ENCODE peak calls at places on chromosome 1, in four cellular contexts. T is HepG2, B is K562, X is HCT116. H is an unnamed sample.

GRCh38 chr1:222047370-222047769 is 305.5 kb upstream of the DUSP10 start:
- DNase-seq in T (no peak), B (no peak), X (no peak), H (no peak)

GRCh38 chr1:235073968-235074334 is 54.7 kb downstream of the TOMM20 start:
- DNase-seq in T (no peak), B (no peak), X (no peak), H (no peak)

GRCh38 chr1:236502579-236502971 is 21.2 kb upstream of the LGALS8 start:
- DNase-seq in T (peak), B (no peak), X (no peak), H (no peak)

GRCh38 chr1:67611841-67612240 is 73.2 kb upstream of the GADD45A start:
- DNase-seq in T (no peak), B (no peak), X (no peak), H (no peak)

GRCh38 chr1:57024855-57025254 is 59.0 kb upstream of the C8B start:
- DNase-seq in T (no peak), B (no peak), X (no peak), H (no peak)

GRCh38 chr1:43932786-43933385 is 715 bp upstream of the ARTN start:
- DNase-seq in T (no peak), B (no peak), X (no peak), H (no peak)

GRCh38 chr1:42223036-42223435 is 58.5 kb upstream of the GUCA2A start:
- DNase-seq in T (no peak), B (no peak), X (no peak), H (no peak)

GRCh38 chr1:70318191-70318590 is 36.3 kb downstream of the ANKRD13C start:
- DNase-seq in T (no peak), B (no peak), X (no peak), H (no peak)

GRCh38 chr1:228515200-228515834 is 28.1 kb downstream of the RNF187 start:
- DNase-seq in T (peak), B (peak), X (peak), H (peak)

GRCh38 chr1:18632711-18633427 is 2.2 kb downstream of the PAX7 start:
- DNase-seq in T (no peak), B (no peak), X (no peak), H (no peak)

GRCh38 chr1:224368409-224368808 is 11.7 kb downstream of the CNIH4 start:
- DNase-seq in T (no peak), B (no peak), X (no peak), H (no peak)

GRCh38 chr1:30677471-30677870 is 45.9 kb downstream of the MATN1 start:
- DNase-seq in T (no peak), B (no peak), X (no peak), H (no peak)

GRCh38 chr1:227489572-227489971 is 73.8 kb upstream of the ZNF678 start:
- DNase-seq in T (no peak), B (no peak), X (no peak), H (no peak)

GRCh38 chr1:9422921-9423505 is 116.3 kb upstream of the SLC25A33 start:
- DNase-seq in T (no peak), B (no peak), X (no peak), H (no peak)

GRCh38 chr1:11355594-11356467 is 82.8 kb downstream of the UBIAD1 start:
- DNase-seq in T (no peak), B (no peak), X (no peak), H (peak)

GRCh38 chr1:21879928-21880618 is 57.0 kb downstream of the HSPG2 start:
- DNase-seq in T (no peak), B (no peak), X (no peak), H (no peak)

GRCh38 chr1:4825841-4826450 is 171.5 kb downstream of the AJAP1 start:
- DNase-seq in T (peak), B (no peak), X (no peak), H (no peak)

GRCh38 chr1:42173155-42173933 is 8.8 kb upstream of the GUCA2A start:
- DNase-seq in T (peak), B (peak), X (no peak), H (peak)

GRCh38 chr1:80893140-80893539 is 907.6 kb upstream of the ADGRL2 start:
- DNase-seq in T (no peak), B (no peak), X (no peak), H (no peak)

GRCh38 chr1:21436488-21437340 is 3.2 kb upstream of the NBPF3 start:
- DNase-seq in T (no peak), B (peak), X (no peak), H (no peak)

GRCh38 chr1:168774241-168774640 is 45.2 kb upstream of the DPT start:
- DNase-seq in T (no peak), B (no peak), X (no peak), H (no peak)

GRCh38 chr1:192878249-192878648 is 69.4 kb downstream of the RGS2 start:
- DNase-seq in T (no peak), B (no peak), X (no peak), H (no peak)

GRCh38 chr1:163202833-163203451 is at the start of gene RGS5:
- DNase-seq in T (no peak), B (no peak), X (no peak), H (peak)

GRCh38 chr1:11478571-11479374 is at the start of gene DISP3:
- DNase-seq in T (peak), B (peak), X (peak), H (peak)

GRCh38 chr1:198788561-198789064 is 149.8 kb downstream of the PTPRC start:
- DNase-seq in T (no peak), B (no peak), X (no peak), H (peak)

GRCh38 chr1:90675161-90675847 is 41.8 kb downstream of the BARHL2 start:
- DNase-seq in T (no peak), B (no peak), X (no peak), H (no peak)

GRCh38 chr1:99673285-99673684 is 27.4 kb downstream of the PALMD start:
- DNase-seq in T (no peak), B (no peak), X (no peak), H (no peak)

GRCh38 chr1:22773981-22774471 is 63.4 kb downstream of the EPHB2 start:
- DNase-seq in T (no peak), B (no peak), X (no peak), H (no peak)

GRCh38 chr1:19273106-19273843 is 15.3 kb downstream of the AKR7A3 start:
- DNase-seq in T (no peak), B (no peak), X (no peak), H (no peak)

GRCh38 chr1:21901986-21902377 is 35.1 kb downstream of the HSPG2 start:
- DNase-seq in T (no peak), B (no peak), X (no peak), H (no peak)

GRCh38 chr1:91499904-91500755 is 521 bp upstream of the CDC7 start:
- DNase-seq in T (peak), B (peak), X (no peak), H (no peak)

GRCh38 chr1:205374205-205375078 is 17.7 kb upstream of the KLHDC8A start:
- DNase-seq in T (no peak), B (no peak), X (peak), H (no peak)

GRCh38 chr1:219798283-219799030 is 129.9 kb downstream of the SLC30A10 start:
- DNase-seq in T (no peak), B (no peak), X (no peak), H (no peak)

GRCh38 chr1:158055854-158056253 is 62.4 kb downstream of the KIRREL1 start:
- DNase-seq in T (no peak), B (no peak), X (no peak), H (no peak)

GRCh38 chr1:35488346-35488745 is 68.9 kb downstream of the KIAA0319L start:
- DNase-seq in T (no peak), B (no peak), X (no peak), H (no peak)

GRCh38 chr1:35486858-35487408 is 70.3 kb downstream of the KIAA0319L start:
- DNase-seq in T (peak), B (no peak), X (no peak), H (no peak)

DNA sequence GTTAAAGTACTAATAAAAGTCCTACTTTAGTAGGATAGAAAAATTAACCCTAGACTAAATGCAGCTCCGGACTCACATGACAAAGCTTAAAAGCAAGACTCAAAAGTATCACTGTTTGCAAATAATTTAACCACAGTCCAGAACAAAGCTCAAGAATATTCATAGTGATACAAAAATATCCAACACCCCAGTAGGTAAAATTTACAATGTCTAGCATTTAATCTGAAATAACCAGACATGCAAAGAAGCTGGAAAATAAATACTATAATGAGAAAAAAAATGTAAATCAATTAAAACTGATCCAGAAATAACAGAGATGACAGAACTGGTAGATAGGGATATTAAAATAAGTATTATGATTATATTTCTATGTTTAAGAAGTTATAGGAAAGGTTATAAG is 67.0 kb downstream of the KIAA0319L start:
- DNase-seq in T (no peak), B (no peak), X (no peak), H (no peak)
- TF ChIP-seq ZNF274 in T (no peak), B (no peak), X (no peak), H (no peak)

DNA sequence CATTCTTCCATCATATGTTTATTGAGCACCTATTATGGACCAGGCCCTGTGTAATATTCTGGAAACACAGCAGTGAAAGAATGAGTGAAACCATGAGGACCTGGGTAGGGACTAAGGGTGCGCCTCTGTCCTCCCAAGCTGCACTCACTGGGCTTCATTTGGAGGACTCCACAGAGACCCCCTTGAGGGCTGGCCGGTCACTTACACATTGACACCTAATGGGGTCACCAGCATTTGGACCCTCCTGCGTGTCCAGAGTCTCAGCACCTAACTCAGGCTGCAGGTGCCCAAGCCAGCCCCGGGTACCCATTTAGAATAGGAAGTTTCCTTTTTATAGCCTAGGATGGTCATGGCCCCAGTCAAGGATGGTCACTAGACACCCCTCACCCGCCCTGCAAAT is 2.8 kb upstream of the FNDC5 start:
- DNase-seq in T (no peak), B (no peak), X (no peak), H (no peak)
- H3K9ac ChIP-seq in T (no peak), B (no peak), X (no peak), H (no peak)

GRCh38 chr1:85200367-85200869 is 398 bp downstream of the SYDE2 start:
- DNase-seq in T (peak), B (no peak), X (no peak), H (peak)
- TF ChIP-seq ZNF274 in T (peak), B (no peak), X (no peak), H (no peak)

DNA sequence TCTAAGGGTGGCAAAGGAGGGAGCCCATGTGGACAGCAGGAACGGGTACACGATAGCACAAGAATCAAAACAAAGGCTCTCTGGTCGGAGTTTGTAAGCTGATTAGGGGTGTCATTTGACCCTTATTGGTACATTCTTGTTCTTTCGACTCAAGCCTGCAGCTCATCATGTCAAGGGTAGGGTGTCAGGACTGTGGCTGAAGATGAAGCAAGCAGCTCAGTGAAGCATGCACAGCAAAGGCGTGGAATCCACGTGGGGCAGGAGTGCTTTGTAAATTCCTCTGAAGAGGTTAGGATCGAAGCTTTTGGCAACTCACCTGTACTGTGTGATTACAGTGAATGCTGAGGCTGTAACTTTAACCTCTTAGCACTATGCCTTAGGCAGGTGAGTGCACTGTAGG is 4.7 kb upstream of the ABCB10 start:
- DNase-seq in T (no peak), B (no peak), X (no peak), H (no peak)
- H3K9ac ChIP-seq in T (no peak), B (no peak), X (no peak), H (no peak)

GRCh38 chr1:195335541-195335940 is 1272.7 kb downstream of the KCNT2 start:
- DNase-seq in T (no peak), B (no peak), X (no peak), H (no peak)
- TF ChIP-seq ZNF274 in T (no peak), B (no peak), X (no peak), H (no peak)

DNA sequence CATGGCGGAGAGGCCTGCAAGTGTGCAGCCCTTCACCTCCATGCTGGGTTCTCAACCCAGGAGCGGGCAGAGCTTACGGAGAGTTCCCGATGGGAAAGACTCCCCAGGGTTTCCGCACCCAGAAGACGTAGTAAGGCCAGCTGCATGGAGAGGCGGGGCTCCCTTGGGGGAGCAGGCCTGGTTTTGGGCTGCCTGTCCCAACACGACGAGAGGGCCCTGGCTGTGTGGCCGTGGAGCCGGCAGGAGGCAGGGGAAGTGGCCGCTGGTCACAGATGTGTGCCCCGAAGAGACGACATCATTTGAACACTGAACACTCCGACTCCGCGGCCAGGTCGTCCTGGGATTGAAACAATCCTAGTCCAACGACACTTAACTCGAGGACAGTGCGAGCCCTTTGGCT is 57.0 kb downstream of the MORN1 start:
- DNase-seq in T (no peak), B (no peak), X (no peak), H (no peak)
- H3K9ac ChIP-seq in T (no peak), B (no peak), X (no peak), H (no peak)

DNA sequence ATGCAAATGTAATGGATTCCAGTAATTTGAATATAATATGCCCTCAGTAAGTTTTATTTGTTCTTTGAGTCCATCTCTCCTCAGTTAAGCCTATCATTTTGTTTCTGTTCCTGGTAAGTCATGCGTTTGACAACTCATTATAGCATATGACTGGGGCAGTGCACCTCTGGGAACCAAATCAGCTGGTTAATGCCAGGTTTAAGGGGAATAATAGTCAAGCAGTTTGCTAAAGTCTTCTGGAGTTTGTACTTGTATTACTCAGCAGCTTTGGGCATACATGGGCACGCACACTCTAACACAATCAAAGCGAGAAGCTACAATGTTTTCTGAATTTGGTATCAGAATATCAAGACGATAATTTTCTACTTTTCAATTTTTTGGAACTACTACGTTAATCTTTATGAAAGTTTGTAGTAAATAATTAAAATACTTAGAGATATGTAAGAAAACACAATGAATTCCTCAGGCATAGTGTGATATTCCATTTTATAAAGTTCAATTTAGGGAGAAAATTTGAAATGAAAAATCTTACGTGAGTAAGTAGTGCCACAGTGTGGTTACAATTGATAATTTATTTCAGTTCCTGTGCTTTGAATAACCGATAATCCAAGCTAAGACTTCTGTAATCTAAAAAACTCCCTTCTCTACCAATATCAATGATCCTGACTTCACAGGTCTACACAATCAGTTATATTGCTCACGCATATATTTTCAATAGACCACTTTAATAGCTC is 43.8 kb upstream of the KCTD3 start:
- DNase-seq in T (no peak), B (no peak), X (peak), H (no peak)
- TF ChIP-seq ZNF274 in T (no peak), B (no peak), X (no peak), H (no peak)

DNA sequence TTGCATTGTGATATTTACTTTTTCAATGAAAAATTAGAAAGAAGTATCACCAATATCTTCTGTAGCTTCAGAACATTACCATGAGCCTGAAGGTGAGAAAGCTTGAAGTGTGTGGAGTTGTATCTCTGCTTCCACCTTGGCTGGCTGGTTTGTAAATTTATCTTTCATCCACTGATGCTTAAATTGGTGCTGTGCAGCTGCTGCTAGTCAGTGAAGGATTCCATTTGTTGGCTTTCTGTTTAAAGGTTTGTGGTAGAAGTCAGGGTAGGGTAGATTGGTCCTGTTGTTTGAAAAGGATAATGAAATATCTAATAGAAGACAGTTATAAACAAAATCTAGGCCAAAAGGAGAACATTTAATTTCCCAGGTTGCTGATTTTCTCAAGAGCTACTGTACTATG is 105.7 kb downstream of the C1orf21 start:
- DNase-seq in T (no peak), B (no peak), X (no peak), H (no peak)
- H3K9ac ChIP-seq in T (no peak), B (no peak), X (no peak), H (no peak)

GRCh38 chr1:151811181-151811580 is 6.0 kb upstream of the LINGO4 start:
- DNase-seq in T (no peak), B (no peak), X (no peak), H (no peak)

GRCh38 chr1:151815716-151816327 is 10.6 kb upstream of the LINGO4 start:
- DNase-seq in T (no peak), B (no peak), X (no peak), H (no peak)

GRCh38 chr1:151814971-151815545 is 9.8 kb upstream of the LINGO4 start:
- DNase-seq in T (no peak), B (no peak), X (no peak), H (no peak)

GRCh38 chr1:151814426-151814825 is 9.2 kb upstream of the LINGO4 start:
- DNase-seq in T (no peak), B (no peak), X (no peak), H (no peak)

DNA sequence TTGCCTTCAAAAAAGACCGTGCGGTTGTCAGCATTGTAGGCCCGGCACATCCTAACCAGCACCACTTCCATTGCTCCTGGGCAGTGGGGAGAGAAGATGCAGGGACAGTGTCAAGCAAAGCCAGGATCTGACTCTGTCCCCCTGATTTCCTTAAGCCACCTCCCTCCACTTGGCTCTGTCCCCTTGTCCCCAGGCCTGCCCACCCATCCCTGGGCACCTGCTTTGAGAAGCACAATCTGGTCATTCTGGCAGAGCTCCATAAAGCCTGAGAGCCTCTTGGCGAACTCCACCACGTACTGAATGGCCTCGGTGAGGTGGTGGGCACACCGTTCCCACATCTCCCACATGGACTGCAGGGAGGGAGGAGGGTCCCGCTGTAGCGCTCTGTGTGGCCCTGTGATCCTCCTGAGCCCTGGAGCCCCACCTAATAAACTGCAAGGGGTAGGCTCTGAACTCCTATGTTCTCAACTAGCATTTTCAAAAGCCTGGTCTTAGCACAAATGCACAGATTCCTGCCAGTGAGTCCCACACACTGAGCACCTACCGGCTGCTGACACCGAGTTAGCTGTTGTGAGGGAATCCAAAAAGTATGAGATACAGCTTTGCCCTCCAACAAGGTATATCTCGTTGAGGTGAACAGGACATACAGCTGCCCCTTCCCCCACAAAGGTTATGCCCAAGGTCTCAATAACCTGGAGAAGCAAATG is 8.2 kb upstream of the LINGO4 start:
- DNase-seq in T (no peak), B (no peak), X (no peak), H (no peak)
- TF ChIP-seq ZNF274 in T (no peak), B (no peak), X (no peak), H (no peak)

DNA sequence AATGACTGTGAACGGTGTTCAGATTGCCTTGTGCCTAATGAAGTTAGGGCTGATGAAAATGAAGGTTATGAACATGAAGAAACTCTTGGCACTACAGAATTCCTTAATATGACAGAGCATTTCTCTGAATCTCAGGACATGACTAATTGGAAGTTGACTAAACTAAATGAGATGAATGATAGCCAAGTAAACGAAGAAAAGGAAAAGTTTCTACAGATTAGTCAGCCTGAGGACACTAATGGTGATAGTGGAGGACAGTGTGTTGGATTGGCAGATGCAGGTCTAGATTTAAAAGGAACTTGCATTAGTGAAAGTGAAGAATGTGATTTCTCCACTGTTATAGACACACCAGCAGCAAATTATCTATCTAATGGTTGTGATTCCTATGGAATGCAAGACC is 96.6 kb downstream of the ZFYVE9 start:
- DNase-seq in T (no peak), B (no peak), X (no peak), H (no peak)
- H3K9ac ChIP-seq in T (no peak), B (no peak), X (no peak), H (no peak)